ENCODE peak calls at places on chromosomes 7 and 10, in five cellular contexts. One of them, this sample, is unnamed.

GRCh38 chr7:151327659-151328058 is 14.0 kb upstream of the NUB1 start:
- DNase-seq in heart right ventricle: no peak
- DNase-seq in neural crest cell: no peak
- DNase-seq in CD8-positive, alpha-beta T cell: no peak
- DNase-seq in GM12865: no peak
- DNase-seq in this sample: no peak

GRCh38 chr7:117796889-117797288 is 76.4 kb downstream of the CTTNBP2 start:
- DNase-seq in heart right ventricle: no peak
- DNase-seq in neural crest cell: no peak
- DNase-seq in CD8-positive, alpha-beta T cell: no peak
- DNase-seq in GM12865: no peak
- DNase-seq in this sample: no peak

GRCh38 chr7:47941136-47941844 is 7.0 kb downstream of the PKD1L1 start:
- DNase-seq in heart right ventricle: no peak
- DNase-seq in neural crest cell: no peak
- DNase-seq in CD8-positive, alpha-beta T cell: peak; percentile 29
- DNase-seq in GM12865: no peak
- DNase-seq in this sample: no peak

GRCh38 chr7:88399036-88399435 is 92.3 kb upstream of the STEAP4 start:
- DNase-seq in heart right ventricle: no peak
- DNase-seq in neural crest cell: no peak
- DNase-seq in CD8-positive, alpha-beta T cell: no peak
- DNase-seq in GM12865: no peak
- DNase-seq in this sample: no peak

GRCh38 chr7:17772581-17773288 is 167.6 kb downstream of the SNX13 start:
- DNase-seq in heart right ventricle: no peak
- DNase-seq in neural crest cell: no peak
- DNase-seq in CD8-positive, alpha-beta T cell: no peak
- DNase-seq in GM12865: peak; percentile 4
- DNase-seq in this sample: no peak

GRCh38 chr7:123782071-123782798 is 33.4 kb upstream of the WASL start:
- DNase-seq in heart right ventricle: no peak
- DNase-seq in neural crest cell: no peak
- DNase-seq in CD8-positive, alpha-beta T cell: no peak
- DNase-seq in GM12865: no peak
- DNase-seq in this sample: no peak

GRCh38 chr7:35725280-35725680 is 30.3 kb upstream of the HERPUD2 start:
- DNase-seq in heart right ventricle: no peak
- DNase-seq in neural crest cell: no peak
- DNase-seq in CD8-positive, alpha-beta T cell: peak; percentile 79
- DNase-seq in GM12865: peak; percentile 99
- DNase-seq in this sample: no peak

GRCh38 chr10:94725871-94726270 is 36.6 kb upstream of the CYP2C19 start:
- DNase-seq in heart right ventricle: no peak
- DNase-seq in neural crest cell: no peak
- DNase-seq in CD8-positive, alpha-beta T cell: no peak
- DNase-seq in GM12865: no peak
- DNase-seq in this sample: no peak

GRCh38 chr10:130105724-130106123 is 4.9 kb downstream of the C10orf143 start:
- DNase-seq in heart right ventricle: no peak
- DNase-seq in neural crest cell: no peak
- DNase-seq in CD8-positive, alpha-beta T cell: no peak
- DNase-seq in GM12865: no peak
- DNase-seq in this sample: no peak

GRCh38 chr10:88848499-88848898 is 3.1 kb downstream of the ANKRD22 start:
- DNase-seq in heart right ventricle: no peak
- DNase-seq in neural crest cell: no peak
- DNase-seq in CD8-positive, alpha-beta T cell: no peak
- DNase-seq in GM12865: peak; percentile 20
- DNase-seq in this sample: no peak

GRCh38 chr10:132974886-132975881 is 32.8 kb upstream of the CFAP46 start:
- DNase-seq in heart right ventricle: no peak
- DNase-seq in neural crest cell: no peak
- DNase-seq in CD8-positive, alpha-beta T cell: no peak
- DNase-seq in GM12865: no peak
- DNase-seq in this sample: no peak

GRCh38 chr7:38027884-38028455 is 107.5 kb downstream of the EPDR1 start:
- DNase-seq in heart right ventricle: no peak
- DNase-seq in neural crest cell: no peak
- DNase-seq in CD8-positive, alpha-beta T cell: no peak
- DNase-seq in GM12865: no peak
- DNase-seq in this sample: no peak

GRCh38 chr10:130174343-130174742 is 38.2 kb downstream of the GLRX3 start:
- DNase-seq in heart right ventricle: no peak
- DNase-seq in neural crest cell: no peak
- DNase-seq in CD8-positive, alpha-beta T cell: no peak
- DNase-seq in GM12865: no peak
- DNase-seq in this sample: no peak

GRCh38 chr10:75080554-75080953 is 30.9 kb upstream of the SAMD8 start:
- DNase-seq in heart right ventricle: no peak
- DNase-seq in neural crest cell: no peak
- DNase-seq in CD8-positive, alpha-beta T cell: no peak
- DNase-seq in GM12865: no peak
- DNase-seq in this sample: no peak

GRCh38 chr10:67033878-67034277 is 108.0 kb downstream of the LRRTM3 start:
- DNase-seq in heart right ventricle: no peak
- DNase-seq in neural crest cell: no peak
- DNase-seq in CD8-positive, alpha-beta T cell: no peak
- DNase-seq in GM12865: no peak
- DNase-seq in this sample: no peak

GRCh38 chr7:4103352-4104091 is 578.6 kb upstream of the FOXK1 start:
- DNase-seq in heart right ventricle: no peak
- DNase-seq in neural crest cell: no peak
- DNase-seq in CD8-positive, alpha-beta T cell: no peak
- DNase-seq in GM12865: no peak
- DNase-seq in this sample: no peak

GRCh38 chr10:122164028-122164601 is 107.0 kb upstream of the BTBD16 start:
- DNase-seq in heart right ventricle: no peak
- DNase-seq in neural crest cell: peak; percentile 43
- DNase-seq in CD8-positive, alpha-beta T cell: no peak
- DNase-seq in GM12865: no peak
- DNase-seq in this sample: no peak

GRCh38 chr10:22617516-22617915 is 96.9 kb downstream of the PIP4K2A start:
- DNase-seq in heart right ventricle: no peak
- DNase-seq in neural crest cell: no peak
- DNase-seq in CD8-positive, alpha-beta T cell: no peak
- DNase-seq in GM12865: peak; percentile 48
- DNase-seq in this sample: no peak

GRCh38 chr7:149354119-149354518 is 92.1 kb downstream of the ZNF783 start:
- DNase-seq in heart right ventricle: no peak
- DNase-seq in neural crest cell: no peak
- DNase-seq in CD8-positive, alpha-beta T cell: no peak
- DNase-seq in GM12865: no peak
- DNase-seq in this sample: no peak

GRCh38 chr10:20955355-20955893 is 58.3 kb upstream of the NEBL start:
- DNase-seq in heart right ventricle: no peak
- DNase-seq in neural crest cell: no peak
- DNase-seq in CD8-positive, alpha-beta T cell: no peak
- DNase-seq in GM12865: no peak
- DNase-seq in this sample: no peak

GRCh38 chr7:31492086-31492485 is 21.8 kb upstream of the ITPRID1 start:
- DNase-seq in heart right ventricle: no peak
- DNase-seq in neural crest cell: no peak
- DNase-seq in CD8-positive, alpha-beta T cell: no peak
- DNase-seq in GM12865: no peak
- DNase-seq in this sample: no peak

GRCh38 chr10:78688945-78689935 is 379.5 kb upstream of the ZMIZ1 start:
- DNase-seq in heart right ventricle: peak; percentile 12
- DNase-seq in neural crest cell: no peak
- DNase-seq in CD8-positive, alpha-beta T cell: no peak
- DNase-seq in GM12865: no peak
- DNase-seq in this sample: no peak

GRCh38 chr10:125734823-125735222 is 15.3 kb downstream of the EDRF1 start:
- DNase-seq in heart right ventricle: no peak
- DNase-seq in neural crest cell: no peak
- DNase-seq in CD8-positive, alpha-beta T cell: no peak
- DNase-seq in GM12865: no peak
- DNase-seq in this sample: no peak

GRCh38 chr10:104580321-104580720 is 60.8 kb upstream of the SORCS3 start:
- DNase-seq in heart right ventricle: no peak
- DNase-seq in neural crest cell: no peak
- DNase-seq in CD8-positive, alpha-beta T cell: no peak
- DNase-seq in GM12865: no peak
- DNase-seq in this sample: no peak

GRCh38 chr10:89391882-89392756 is at the start of gene IFIT1:
- DNase-seq in heart right ventricle: no peak
- DNase-seq in neural crest cell: no peak
- DNase-seq in CD8-positive, alpha-beta T cell: peak; percentile 58
- DNase-seq in GM12865: peak; percentile 90
- DNase-seq in this sample: no peak

GRCh38 chr7:3431306-3431705 is 130.3 kb downstream of the SDK1 start:
- DNase-seq in heart right ventricle: no peak
- DNase-seq in neural crest cell: no peak
- DNase-seq in CD8-positive, alpha-beta T cell: no peak
- DNase-seq in GM12865: no peak
- DNase-seq in this sample: no peak

GRCh38 chr7:50869108-50869716 is 86.5 kb upstream of the GRB10 start:
- DNase-seq in heart right ventricle: no peak
- DNase-seq in neural crest cell: no peak
- DNase-seq in CD8-positive, alpha-beta T cell: no peak
- DNase-seq in GM12865: no peak
- DNase-seq in this sample: no peak

GRCh38 chr7:151660141-151660540 is 140.4 kb upstream of the RHEB start:
- DNase-seq in heart right ventricle: no peak
- DNase-seq in neural crest cell: no peak
- DNase-seq in CD8-positive, alpha-beta T cell: no peak
- DNase-seq in GM12865: no peak
- DNase-seq in this sample: no peak

GRCh38 chr7:142519077-142519789 is 230.0 kb upstream of the PRSS1 start:
- DNase-seq in heart right ventricle: no peak
- DNase-seq in neural crest cell: no peak
- DNase-seq in CD8-positive, alpha-beta T cell: no peak
- DNase-seq in GM12865: no peak
- DNase-seq in this sample: no peak

GRCh38 chr7:31423994-31424393 is 83.5 kb upstream of the NEUROD6 start:
- DNase-seq in heart right ventricle: no peak
- DNase-seq in neural crest cell: no peak
- DNase-seq in CD8-positive, alpha-beta T cell: no peak
- DNase-seq in GM12865: no peak
- DNase-seq in this sample: no peak

GRCh38 chr7:1555813-1556540 is at the start of gene TMEM184A:
- DNase-seq in heart right ventricle: peak; percentile 47
- DNase-seq in neural crest cell: no peak
- DNase-seq in CD8-positive, alpha-beta T cell: peak; percentile 65
- DNase-seq in GM12865: peak; percentile 51
- DNase-seq in this sample: no peak
- TF ChIP-seq CTCF in heart right ventricle: peak; percentile 42
- TF ChIP-seq CTCF in neural crest cell: peak; percentile 61
- TF ChIP-seq CTCF in CD8-positive, alpha-beta T cell: peak; percentile 44
- TF ChIP-seq CTCF in GM12865: peak; percentile 35
- TF ChIP-seq CTCF in this sample: peak; percentile 32

DNA sequence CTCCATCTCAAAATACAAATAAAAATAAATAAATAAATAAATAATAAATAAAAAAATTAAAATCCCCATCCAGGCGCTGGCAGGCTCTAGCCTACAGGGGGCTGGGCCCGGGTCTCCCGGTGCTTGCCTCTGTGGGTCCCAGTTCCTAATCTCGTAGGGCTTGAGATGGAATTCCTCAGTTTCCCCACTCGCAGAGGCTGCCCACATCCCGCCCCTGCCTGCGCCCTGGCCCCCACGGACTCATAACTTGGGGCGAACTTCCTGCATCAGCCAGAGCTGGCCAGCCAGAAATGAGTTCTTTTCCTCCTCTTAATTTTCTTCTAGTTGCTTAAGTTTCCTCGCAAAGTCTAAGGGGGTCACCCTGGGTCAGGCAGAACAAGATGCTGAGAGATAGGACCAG is 22.0 kb upstream of the SRRM3 start:
- DNase-seq in heart right ventricle: no peak
- DNase-seq in neural crest cell: no peak
- DNase-seq in CD8-positive, alpha-beta T cell: no peak
- DNase-seq in GM12865: no peak
- DNase-seq in this sample: no peak
- TF ChIP-seq CTCF in heart right ventricle: no peak
- TF ChIP-seq CTCF in neural crest cell: no peak
- TF ChIP-seq CTCF in CD8-positive, alpha-beta T cell: no peak
- TF ChIP-seq CTCF in GM12865: no peak
- TF ChIP-seq CTCF in this sample: no peak

GRCh38 chr10:71395621-71396020 is 1.1 kb upstream of the CDH23 start:
- DNase-seq in heart right ventricle: no peak
- DNase-seq in neural crest cell: no peak
- DNase-seq in CD8-positive, alpha-beta T cell: peak; percentile 32
- DNase-seq in GM12865: no peak
- DNase-seq in this sample: no peak
- TF ChIP-seq CTCF in heart right ventricle: no peak
- TF ChIP-seq CTCF in neural crest cell: no peak
- TF ChIP-seq CTCF in CD8-positive, alpha-beta T cell: no peak
- TF ChIP-seq CTCF in GM12865: peak; percentile 3
- TF ChIP-seq CTCF in this sample: no peak

GRCh38 chr7:128020161-128020560 is 11.1 kb downstream of the LRRC4 start:
- DNase-seq in heart right ventricle: no peak
- DNase-seq in neural crest cell: no peak
- DNase-seq in CD8-positive, alpha-beta T cell: no peak
- DNase-seq in GM12865: peak; percentile 25
- DNase-seq in this sample: no peak
- TF ChIP-seq CTCF in heart right ventricle: no peak
- TF ChIP-seq CTCF in neural crest cell: peak; percentile 47
- TF ChIP-seq CTCF in CD8-positive, alpha-beta T cell: no peak
- TF ChIP-seq CTCF in GM12865: peak; percentile 28
- TF ChIP-seq CTCF in this sample: peak; percentile 64

GRCh38 chr7:106294334-106294733 is 9.6 kb upstream of the NAMPT start:
- DNase-seq in heart right ventricle: no peak
- DNase-seq in neural crest cell: no peak
- DNase-seq in CD8-positive, alpha-beta T cell: no peak
- DNase-seq in GM12865: no peak
- DNase-seq in this sample: no peak
- TF ChIP-seq CTCF in heart right ventricle: no peak
- TF ChIP-seq CTCF in neural crest cell: peak; percentile 39
- TF ChIP-seq CTCF in CD8-positive, alpha-beta T cell: no peak
- TF ChIP-seq CTCF in GM12865: no peak
- TF ChIP-seq CTCF in this sample: no peak

DNA sequence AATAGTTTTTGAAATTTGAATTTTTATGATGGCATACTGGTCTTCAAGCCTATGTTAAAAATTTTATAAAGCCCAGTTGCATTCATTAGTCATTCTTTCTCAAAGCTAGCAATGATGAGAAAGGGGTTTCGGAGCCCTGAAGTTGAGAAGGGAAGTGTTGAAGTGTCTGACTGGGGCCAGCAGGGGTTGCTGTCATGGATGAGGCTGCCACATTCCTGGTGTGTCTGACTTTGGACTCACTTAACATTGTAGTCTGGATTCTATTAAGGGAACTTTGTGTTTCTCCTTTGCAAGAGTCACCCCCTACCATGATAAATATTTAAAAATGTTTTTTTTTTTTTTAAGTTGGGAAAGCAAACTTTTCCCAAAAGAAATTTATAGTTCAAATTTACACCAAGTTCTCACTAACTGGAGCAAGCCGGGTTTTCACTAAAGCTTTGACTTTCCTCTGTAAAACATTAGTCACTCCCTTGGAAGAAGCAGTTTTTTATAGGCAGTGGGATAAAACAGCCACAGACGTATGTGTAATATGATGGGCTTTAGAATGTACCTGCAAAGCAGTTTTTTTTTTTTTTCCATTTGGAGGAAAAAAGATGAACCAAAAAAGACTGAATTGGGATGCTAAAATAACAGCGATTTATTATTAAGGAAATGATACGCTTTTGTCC is 243.6 kb downstream of the TWIST1 start:
- DNase-seq in heart right ventricle: no peak
- DNase-seq in neural crest cell: no peak
- DNase-seq in CD8-positive, alpha-beta T cell: no peak
- DNase-seq in GM12865: no peak
- DNase-seq in this sample: no peak
- TF ChIP-seq CTCF in heart right ventricle: no peak
- TF ChIP-seq CTCF in neural crest cell: peak; percentile 47
- TF ChIP-seq CTCF in CD8-positive, alpha-beta T cell: no peak
- TF ChIP-seq CTCF in GM12865: peak; percentile 3
- TF ChIP-seq CTCF in this sample: no peak

GRCh38 chr7:140983802-140984201 is 30.9 kb downstream of the MRPS33 start:
- DNase-seq in heart right ventricle: no peak
- DNase-seq in neural crest cell: no peak
- DNase-seq in CD8-positive, alpha-beta T cell: no peak
- DNase-seq in GM12865: peak; percentile 49
- DNase-seq in this sample: no peak
- TF ChIP-seq CTCF in heart right ventricle: no peak
- TF ChIP-seq CTCF in neural crest cell: peak; percentile 55
- TF ChIP-seq CTCF in CD8-positive, alpha-beta T cell: no peak
- TF ChIP-seq CTCF in GM12865: peak; percentile 38
- TF ChIP-seq CTCF in this sample: peak; percentile 21

This sample was measured in mesothelial cell of epicardium.